ENCODE peak calls at places on chromosomes 2 and 18, in eight cellular contexts. One of them, this sample, is unnamed. For H3K27me3, the result is how much of the 10 kb centered on the place peaks cover.

GRCh38 chr2:24334245-24334633 is 26.1 kb downstream of the ITSN2 start:
- DNase-seq in suprapubic skin: no peak
- DNase-seq in pancreas: no peak
- DNase-seq in adrenal gland: no peak
- DNase-seq in mammary epithelial cell: no peak
- DNase-seq in transverse colon: no peak
- DNase-seq in colonic mucosa: no peak
- DNase-seq in psoas muscle: no peak
- DNase-seq in this sample: no peak

GRCh38 chr18:9806905-9807304 is 78.9 kb upstream of the TXNDC2 start:
- DNase-seq in suprapubic skin: no peak
- DNase-seq in pancreas: no peak
- DNase-seq in adrenal gland: no peak
- DNase-seq in mammary epithelial cell: no peak
- DNase-seq in transverse colon: peak
- DNase-seq in colonic mucosa: no peak
- DNase-seq in psoas muscle: no peak
- DNase-seq in this sample: no peak

GRCh38 chr18:6719914-6720692 is 9.4 kb upstream of the ARHGAP28 start:
- DNase-seq in suprapubic skin: no peak
- DNase-seq in pancreas: no peak
- DNase-seq in adrenal gland: no peak
- DNase-seq in mammary epithelial cell: no peak
- DNase-seq in transverse colon: no peak
- DNase-seq in colonic mucosa: no peak
- DNase-seq in psoas muscle: no peak
- DNase-seq in this sample: no peak

GRCh38 chr2:160156084-160156483 is 44.0 kb downstream of the ITGB6 start:
- DNase-seq in suprapubic skin: no peak
- DNase-seq in pancreas: no peak
- DNase-seq in adrenal gland: no peak
- DNase-seq in mammary epithelial cell: no peak
- DNase-seq in transverse colon: no peak
- DNase-seq in colonic mucosa: no peak
- DNase-seq in psoas muscle: no peak
- DNase-seq in this sample: no peak

GRCh38 chr2:8222979-8223730 is 458.7 kb upstream of the ID2 start:
- DNase-seq in suprapubic skin: no peak
- DNase-seq in pancreas: no peak
- DNase-seq in adrenal gland: no peak
- DNase-seq in mammary epithelial cell: no peak
- DNase-seq in transverse colon: no peak
- DNase-seq in colonic mucosa: no peak
- DNase-seq in psoas muscle: no peak
- DNase-seq in this sample: no peak

GRCh38 chr2:226674123-226674522 is 125.5 kb downstream of the IRS1 start:
- DNase-seq in suprapubic skin: no peak
- DNase-seq in pancreas: no peak
- DNase-seq in adrenal gland: no peak
- DNase-seq in mammary epithelial cell: no peak
- DNase-seq in transverse colon: no peak
- DNase-seq in colonic mucosa: no peak
- DNase-seq in psoas muscle: no peak
- DNase-seq in this sample: no peak

GRCh38 chr2:43345391-43345813 is 119.0 kb upstream of the ZFP36L2 start:
- DNase-seq in suprapubic skin: peak
- DNase-seq in pancreas: no peak
- DNase-seq in adrenal gland: no peak
- DNase-seq in mammary epithelial cell: no peak
- DNase-seq in transverse colon: no peak
- DNase-seq in colonic mucosa: no peak
- DNase-seq in psoas muscle: peak
- DNase-seq in this sample: peak

GRCh38 chr18:28048612-28049011 is 128.3 kb downstream of the CDH2 start:
- DNase-seq in suprapubic skin: no peak
- DNase-seq in pancreas: no peak
- DNase-seq in adrenal gland: no peak
- DNase-seq in mammary epithelial cell: no peak
- DNase-seq in transverse colon: no peak
- DNase-seq in colonic mucosa: no peak
- DNase-seq in psoas muscle: no peak
- DNase-seq in this sample: no peak

GRCh38 chr2:85436836-85437487 is 18.4 kb downstream of the SH2D6 start:
- DNase-seq in suprapubic skin: no peak
- DNase-seq in pancreas: no peak
- DNase-seq in adrenal gland: no peak
- DNase-seq in mammary epithelial cell: no peak
- DNase-seq in transverse colon: no peak
- DNase-seq in colonic mucosa: no peak
- DNase-seq in psoas muscle: no peak
- DNase-seq in this sample: no peak

GRCh38 chr2:113276906-113277425 is 1.8 kb downstream of the PAX8 start:
- DNase-seq in suprapubic skin: no peak
- DNase-seq in pancreas: no peak
- DNase-seq in adrenal gland: no peak
- DNase-seq in mammary epithelial cell: no peak
- DNase-seq in transverse colon: no peak
- DNase-seq in colonic mucosa: no peak
- DNase-seq in psoas muscle: no peak
- DNase-seq in this sample: no peak

GRCh38 chr2:221997100-221997499 is 301.7 kb downstream of the PAX3 start:
- DNase-seq in suprapubic skin: no peak
- DNase-seq in pancreas: no peak
- DNase-seq in adrenal gland: no peak
- DNase-seq in mammary epithelial cell: peak
- DNase-seq in transverse colon: no peak
- DNase-seq in colonic mucosa: no peak
- DNase-seq in psoas muscle: no peak
- DNase-seq in this sample: no peak

GRCh38 chr18:59381949-59382348 is 22.9 kb upstream of the LMAN1 start:
- DNase-seq in suprapubic skin: no peak
- DNase-seq in pancreas: no peak
- DNase-seq in adrenal gland: no peak
- DNase-seq in mammary epithelial cell: no peak
- DNase-seq in transverse colon: no peak
- DNase-seq in colonic mucosa: no peak
- DNase-seq in psoas muscle: no peak
- DNase-seq in this sample: no peak
- H3K27me3 ChIP-seq in suprapubic skin: under half
- H3K27me3 ChIP-seq in pancreas: under half
- H3K27me3 ChIP-seq in adrenal gland: under half
- H3K27me3 ChIP-seq in mammary epithelial cell: under half
- H3K27me3 ChIP-seq in transverse colon: under half
- H3K27me3 ChIP-seq in colonic mucosa: under half
- H3K27me3 ChIP-seq in psoas muscle: under half
- H3K27me3 ChIP-seq in this sample: under half

GRCh38 chr18:3350566-3351527 is 88.9 kb downstream of the MYL12B start:
- DNase-seq in suprapubic skin: no peak
- DNase-seq in pancreas: no peak
- DNase-seq in adrenal gland: no peak
- DNase-seq in mammary epithelial cell: peak
- DNase-seq in transverse colon: no peak
- DNase-seq in colonic mucosa: no peak
- DNase-seq in psoas muscle: no peak
- DNase-seq in this sample: no peak
- H3K27ac ChIP-seq in suprapubic skin: peak
- H3K27ac ChIP-seq in pancreas: no peak
- H3K27ac ChIP-seq in adrenal gland: no peak
- H3K27ac ChIP-seq in mammary epithelial cell: peak
- H3K27ac ChIP-seq in transverse colon: no peak
- H3K27ac ChIP-seq in colonic mucosa: no peak
- H3K27ac ChIP-seq in psoas muscle: no peak
- H3K27ac ChIP-seq in this sample: no peak

GRCh38 chr2:218885981-218886447 is 5.4 kb downstream of the WNT10A start:
- DNase-seq in suprapubic skin: no peak
- DNase-seq in pancreas: no peak
- DNase-seq in adrenal gland: no peak
- DNase-seq in mammary epithelial cell: no peak
- DNase-seq in transverse colon: no peak
- DNase-seq in colonic mucosa: no peak
- DNase-seq in psoas muscle: no peak
- DNase-seq in this sample: no peak
- H3K4me3 ChIP-seq in suprapubic skin: no peak
- H3K4me3 ChIP-seq in pancreas: no peak
- H3K4me3 ChIP-seq in adrenal gland: no peak
- H3K4me3 ChIP-seq in mammary epithelial cell: no peak
- H3K4me3 ChIP-seq in transverse colon: no peak
- H3K4me3 ChIP-seq in colonic mucosa: no peak
- H3K4me3 ChIP-seq in psoas muscle: no peak
- H3K4me3 ChIP-seq in this sample: no peak

DNA sequence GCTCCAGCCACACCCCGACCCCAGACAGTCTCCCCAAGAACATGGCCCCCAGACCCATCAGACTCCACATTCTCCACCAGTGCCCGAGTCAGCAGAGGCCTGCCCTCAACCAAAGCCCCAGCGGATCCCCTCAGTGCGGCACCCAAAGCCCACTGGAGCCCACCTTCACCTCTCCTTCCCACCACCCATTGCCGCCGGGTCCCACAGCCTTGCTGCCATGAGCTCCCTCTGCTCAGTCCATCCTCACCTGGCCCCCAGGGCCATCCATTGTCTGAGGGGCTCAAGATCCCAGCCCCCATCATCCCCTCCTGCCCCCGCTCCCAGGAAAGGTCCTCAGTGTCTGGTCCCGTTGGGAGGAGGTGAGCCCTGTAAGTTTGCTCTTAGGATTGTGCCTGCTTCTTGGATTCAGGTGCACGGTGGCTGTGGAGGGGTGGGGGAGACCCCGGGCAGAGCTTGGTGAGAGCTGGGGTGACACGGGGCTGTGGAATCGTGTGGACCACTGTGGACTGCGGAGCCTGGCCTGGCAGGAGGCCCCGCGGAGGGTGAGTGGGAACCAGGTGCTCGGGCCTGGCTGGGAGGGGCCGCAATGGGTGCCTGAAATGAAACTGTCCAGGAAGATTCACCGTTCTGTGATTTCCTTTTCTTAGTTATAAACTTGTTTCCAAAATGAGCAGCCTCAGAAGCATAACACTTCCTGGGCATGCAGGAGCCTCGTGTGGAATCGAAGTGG is 32.7 kb upstream of the GPC1 start:
- DNase-seq in suprapubic skin: peak
- DNase-seq in pancreas: no peak
- DNase-seq in adrenal gland: peak
- DNase-seq in mammary epithelial cell: no peak
- DNase-seq in transverse colon: no peak
- DNase-seq in colonic mucosa: no peak
- DNase-seq in psoas muscle: no peak
- DNase-seq in this sample: no peak
- H3K27me3 ChIP-seq in suprapubic skin: under half
- H3K27me3 ChIP-seq in pancreas: under half
- H3K27me3 ChIP-seq in adrenal gland: under half
- H3K27me3 ChIP-seq in mammary epithelial cell: under half
- H3K27me3 ChIP-seq in transverse colon: under half
- H3K27me3 ChIP-seq in colonic mucosa: under half
- H3K27me3 ChIP-seq in psoas muscle: under half
- H3K27me3 ChIP-seq in this sample: under half

GRCh38 chr2:168207861-168208260 is 39.5 kb downstream of the STK39 start:
- DNase-seq in suprapubic skin: no peak
- DNase-seq in pancreas: no peak
- DNase-seq in adrenal gland: no peak
- DNase-seq in mammary epithelial cell: no peak
- DNase-seq in transverse colon: no peak
- DNase-seq in colonic mucosa: no peak
- DNase-seq in psoas muscle: no peak
- DNase-seq in this sample: no peak
- H3K27ac ChIP-seq in suprapubic skin: no peak
- H3K27ac ChIP-seq in pancreas: no peak
- H3K27ac ChIP-seq in adrenal gland: no peak
- H3K27ac ChIP-seq in mammary epithelial cell: no peak
- H3K27ac ChIP-seq in transverse colon: no peak
- H3K27ac ChIP-seq in colonic mucosa: peak
- H3K27ac ChIP-seq in psoas muscle: no peak
- H3K27ac ChIP-seq in this sample: no peak

GRCh38 chr2:35821675-35822074 is 533.9 kb upstream of the CRIM1 start:
- DNase-seq in suprapubic skin: no peak
- DNase-seq in pancreas: no peak
- DNase-seq in adrenal gland: no peak
- DNase-seq in mammary epithelial cell: no peak
- DNase-seq in transverse colon: no peak
- DNase-seq in colonic mucosa: no peak
- DNase-seq in psoas muscle: no peak
- DNase-seq in this sample: no peak
- H3K4me3 ChIP-seq in suprapubic skin: no peak
- H3K4me3 ChIP-seq in pancreas: no peak
- H3K4me3 ChIP-seq in adrenal gland: no peak
- H3K4me3 ChIP-seq in mammary epithelial cell: no peak
- H3K4me3 ChIP-seq in transverse colon: no peak
- H3K4me3 ChIP-seq in colonic mucosa: no peak
- H3K4me3 ChIP-seq in psoas muscle: no peak
- H3K4me3 ChIP-seq in this sample: no peak

GRCh38 chr2:176107731-176108181 is 676 bp downstream of the HOXD11 start:
- DNase-seq in suprapubic skin: no peak
- DNase-seq in pancreas: no peak
- DNase-seq in adrenal gland: no peak
- DNase-seq in mammary epithelial cell: no peak
- DNase-seq in transverse colon: no peak
- DNase-seq in colonic mucosa: peak
- DNase-seq in psoas muscle: no peak
- DNase-seq in this sample: no peak

GRCh38 chr2:176105078-176105726 is 1.9 kb upstream of the HOXD11 start:
- DNase-seq in suprapubic skin: peak
- DNase-seq in pancreas: no peak
- DNase-seq in adrenal gland: no peak
- DNase-seq in mammary epithelial cell: no peak
- DNase-seq in transverse colon: no peak
- DNase-seq in colonic mucosa: no peak
- DNase-seq in psoas muscle: no peak
- DNase-seq in this sample: no peak

GRCh38 chr2:176104338-176105077 is 2.6 kb upstream of the HOXD11 start:
- DNase-seq in suprapubic skin: peak
- DNase-seq in pancreas: no peak
- DNase-seq in adrenal gland: peak
- DNase-seq in mammary epithelial cell: no peak
- DNase-seq in transverse colon: no peak
- DNase-seq in colonic mucosa: no peak
- DNase-seq in psoas muscle: no peak
- DNase-seq in this sample: no peak

GRCh38 chr2:176106636-176107539 is at the start of gene HOXD11:
- DNase-seq in suprapubic skin: no peak
- DNase-seq in pancreas: no peak
- DNase-seq in adrenal gland: no peak
- DNase-seq in mammary epithelial cell: peak
- DNase-seq in transverse colon: peak
- DNase-seq in colonic mucosa: peak
- DNase-seq in psoas muscle: no peak
- DNase-seq in this sample: no peak

GRCh38 chr2:176105727-176106635 is 1.1 kb upstream of the HOXD11 start:
- DNase-seq in suprapubic skin: no peak
- DNase-seq in pancreas: no peak
- DNase-seq in adrenal gland: no peak
- DNase-seq in mammary epithelial cell: no peak
- DNase-seq in transverse colon: no peak
- DNase-seq in colonic mucosa: no peak
- DNase-seq in psoas muscle: no peak
- DNase-seq in this sample: no peak
- H3K27me3 ChIP-seq in suprapubic skin: half or more
- H3K27me3 ChIP-seq in pancreas: under half
- H3K27me3 ChIP-seq in adrenal gland: half or more
- H3K27me3 ChIP-seq in mammary epithelial cell: half or more
- H3K27me3 ChIP-seq in transverse colon: half or more
- H3K27me3 ChIP-seq in colonic mucosa: half or more
- H3K27me3 ChIP-seq in psoas muscle: half or more
- H3K27me3 ChIP-seq in this sample: half or more